ENCODE peak calls at places on chromosomes 3 and 15, in eight cellular contexts. Z is lower leg skin, M is Caco-2, A is sigmoid colon, C is transverse colon, R is IMR-90, P is AG04449, V is cardiac fibroblast. B is an unnamed sample.

GRCh38 chr3:13150624-13151023 is 77.4 kb upstream of the IQSEC1 start:
- DNase-seq in A (peak), P (no peak), Z (no peak), V (no peak), M (no peak), C (no peak), R (no peak), B (no peak)

GRCh38 chr15:90860942-90861675 is 7.3 kb upstream of the FURIN start:
- DNase-seq in M (no peak), C (no peak), R (no peak), P (no peak), Z (no peak), A (no peak), V (no peak), B (no peak)

GRCh38 chr3:165206454-165207266 is 10.5 kb upstream of the SLITRK3 start:
- DNase-seq in M (peak), R (peak), C (peak), A (peak), P (no peak), V (peak), Z (peak), B (peak)

GRCh38 chr3:51501833-51502561 is 2.2 kb upstream of the DCAF1 start:
- DNase-seq in A (peak), M (peak), V (peak), P (no peak), R (peak), C (peak), Z (peak), B (peak)

GRCh38 chr15:41423979-41424659 is 7.2 kb downstream of the RTF1 start:
- DNase-seq in A (no peak), P (no peak), C (no peak), V (no peak), M (no peak), R (no peak), Z (no peak), B (no peak)

GRCh38 chr3:18385706-18386105 is 39.4 kb downstream of the SATB1 start:
- DNase-seq in P (no peak), M (no peak), C (no peak), R (no peak), A (no peak), Z (no peak), V (no peak), B (no peak)

GRCh38 chr3:132911741-132912415 is 126.3 kb upstream of the TMEM108 start:
- DNase-seq in V (peak), C (no peak), P (no peak), M (no peak), Z (no peak), A (no peak), R (no peak), B (no peak)

GRCh38 chr3:34260266-34260990 is 462.0 kb downstream of the PDCD6IP start:
- DNase-seq in P (no peak), A (no peak), R (peak), V (peak), M (peak), Z (no peak), C (peak), B (no peak)

GRCh38 chr15:50744601-50745000 is 20.9 kb downstream of the SPPL2A start:
- DNase-seq in P (no peak), Z (no peak), V (peak), A (no peak), M (no peak), C (no peak), R (peak), B (no peak)

GRCh38 chr3:53346514-53346913 is 829 bp downstream of the DCP1A start:
- DNase-seq in R (no peak), A (no peak), V (peak), C (no peak), Z (no peak), M (no peak), P (no peak), B (no peak)

GRCh38 chr3:53347261-53348064 is at the start of gene DCP1A:
- DNase-seq in P (peak), C (peak), R (peak), M (peak), V (peak), Z (peak), A (peak), B (peak)

GRCh38 chr3:53354945-53355498 is 7.7 kb upstream of the DCP1A start:
- DNase-seq in C (no peak), V (peak), M (no peak), Z (no peak), R (peak), P (no peak), A (no peak), B (no peak)

GRCh38 chr3:53346922-53347260 is 452 bp downstream of the DCP1A start:
- DNase-seq in M (no peak), P (no peak), Z (no peak), A (no peak), R (no peak), V (no peak), C (no peak), B (no peak)

DNA sequence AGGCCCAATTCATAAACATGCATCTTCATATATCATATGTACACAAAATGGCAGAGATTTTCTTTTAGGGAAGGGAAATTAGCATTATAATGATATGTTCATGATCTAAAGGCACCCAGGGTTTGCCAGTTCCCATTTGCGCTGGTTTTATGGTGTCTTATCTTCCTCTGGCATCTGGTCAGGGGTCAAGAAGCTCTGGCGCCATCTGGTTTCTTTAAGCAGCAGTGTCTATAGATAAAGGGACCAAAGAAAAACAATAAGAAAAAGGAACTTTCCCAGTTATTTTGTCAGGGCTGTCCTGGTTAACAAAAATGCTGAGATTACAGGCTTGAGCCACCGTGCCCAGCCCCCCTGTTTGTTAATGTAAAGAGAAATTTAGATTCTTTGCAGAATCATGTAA is 3.3 kb upstream of the DCP1A start:
- DNase-seq in C (peak), P (no peak), Z (no peak), R (peak), V (peak), M (peak), A (no peak), B (peak)
- TF ChIP-seq CTCF in C (peak), P (no peak), Z (no peak), R (peak), V (no peak), M (peak), A (no peak), B (peak)

GRCh38 chr3:14429237-14429636 is 26.8 kb downstream of the SLC6A6 start:
- DNase-seq in Z (no peak), A (no peak), P (no peak), C (no peak), R (peak), M (no peak), V (no peak), B (no peak)
- TF ChIP-seq CTCF in Z (no peak), A (no peak), P (no peak), C (no peak), R (no peak), M (no peak), V (no peak), B (no peak)

GRCh38 chr15:26037369-26037768 is 174.2 kb upstream of the ATP10A start:
- DNase-seq in P (no peak), Z (no peak), M (no peak), A (no peak), R (no peak), V (no peak), C (no peak), B (no peak)
- TF ChIP-seq CTCF in P (no peak), Z (no peak), M (no peak), A (peak), R (no peak), V (no peak), C (no peak), B (peak)

GRCh38 chr3:178155521-178155920 is 380.7 kb upstream of the KCNMB2 start:
- DNase-seq in P (no peak), R (no peak), Z (no peak), M (peak), V (no peak), C (no peak), A (no peak), B (no peak)
- TF ChIP-seq CTCF in P (no peak), R (no peak), Z (no peak), M (peak), V (no peak), C (no peak), A (no peak), B (no peak)

GRCh38 chr15:83208357-83208661 is 686 bp upstream of the HDGFL3 start:
- DNase-seq in R (no peak), M (no peak), Z (no peak), A (no peak), V (no peak), P (no peak), C (peak), B (no peak)
- TF ChIP-seq CTCF in R (no peak), M (no peak), Z (no peak), A (no peak), V (no peak), P (no peak), C (no peak), B (no peak)

GRCh38 chr15:98649621-98649995 is 1.3 kb downstream of the IGF1R start:
- DNase-seq in Z (no peak), V (peak), R (no peak), A (peak), M (no peak), C (peak), P (no peak), B (no peak)
- TF ChIP-seq CTCF in Z (no peak), V (peak), R (peak), A (peak), M (peak), C (peak), P (no peak), B (no peak)

DNA sequence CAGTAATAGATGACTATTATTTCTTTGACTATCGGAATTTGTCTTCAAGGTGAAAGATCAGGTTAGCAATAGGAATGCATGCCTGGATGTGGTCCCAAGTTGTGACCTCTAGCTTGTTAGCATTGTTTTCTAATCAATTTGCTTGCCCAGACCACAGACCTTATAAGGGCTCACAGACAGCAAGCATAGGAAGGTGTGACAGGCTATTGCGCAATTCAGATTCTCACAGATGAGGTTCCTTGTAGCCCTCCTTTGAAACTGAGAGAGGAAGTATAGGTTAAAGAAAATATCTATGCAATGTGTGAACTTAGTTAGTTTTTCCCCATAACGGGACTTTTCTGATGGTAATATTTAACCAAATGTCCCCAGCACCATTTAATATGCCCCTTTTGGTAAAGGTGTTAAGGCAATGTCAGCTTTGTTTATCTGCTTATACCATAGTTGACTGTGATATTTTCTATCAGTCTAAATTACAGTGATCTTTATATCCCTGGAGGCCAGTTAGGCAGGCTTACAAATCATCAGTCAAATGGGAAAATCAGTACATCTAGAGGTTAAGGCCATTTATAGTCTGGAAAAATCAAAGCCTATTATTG is 168.1 kb upstream of the MBNL1 start:
- DNase-seq in A (no peak), V (no peak), P (no peak), Z (no peak), M (no peak), C (no peak), R (no peak), B (no peak)
- TF ChIP-seq CTCF in A (no peak), V (no peak), P (no peak), Z (no peak), M (no peak), C (no peak), R (no peak), B (no peak)

B was measured in HFFc6.